ENCODE peak calls at places on chromosomes 2 and 18, in seven cellular contexts. O, N, T, Q, D, K and V are unnamed samples.

GRCh38 chr2:188746727-188747126 is 227.4 kb upstream of the COL3A1 start:
- DNase-seq in T (no peak), D (no peak), O (no peak), K (no peak), Q (no peak), N (no peak), V (no peak)

GRCh38 chr18:5173646-5174045 is 23.4 kb downstream of the AKAIN1 start:
- DNase-seq in D (no peak), K (no peak), N (no peak), O (no peak), T (no peak), Q (no peak), V (no peak)

GRCh38 chr2:173298536-173299097 is 56.1 kb upstream of the CDCA7 start:
- DNase-seq in N (no peak), K (no peak), D (no peak), Q (no peak), O (no peak), T (no peak), V (no peak)

GRCh38 chr18:26458526-26459232 is 89.7 kb downstream of the KCTD1 start:
- DNase-seq in K (no peak), O (peak), D (no peak), T (peak), N (no peak), Q (no peak), V (peak)

GRCh38 chr18:80154293-80154692 is 45.2 kb downstream of the ADNP2 start:
- DNase-seq in Q (peak), T (peak), K (no peak), O (no peak), N (peak), D (no peak), V (no peak)

GRCh38 chr2:72036173-72036545 is 111.5 kb downstream of the CYP26B1 start:
- DNase-seq in O (no peak), D (no peak), K (peak), Q (no peak), N (no peak), T (no peak), V (no peak)

GRCh38 chr2:203914546-203915169 is 21.9 kb upstream of the ICOS start:
- DNase-seq in T (no peak), N (no peak), D (no peak), O (no peak), K (no peak), Q (no peak), V (no peak)

GRCh38 chr2:83142934-83143333 is 1316.1 kb downstream of the SUCLG1 start:
- DNase-seq in T (no peak), N (no peak), O (no peak), D (no peak), Q (no peak), K (no peak), V (no peak)

GRCh38 chr2:51795248-51795888 is 763.4 kb upstream of the NRXN1 start:
- DNase-seq in Q (peak), N (no peak), D (peak), K (peak), O (peak), T (no peak), V (no peak)

GRCh38 chr2:28052691-28053090 is 162.2 kb downstream of the BABAM2 start:
- DNase-seq in N (no peak), K (no peak), D (no peak), T (no peak), Q (no peak), O (no peak), V (no peak)

GRCh38 chr2:118123561-118124232 is 35.4 kb downstream of the INSIG2 start:
- DNase-seq in Q (peak), D (no peak), T (no peak), K (no peak), N (no peak), O (no peak), V (no peak)

GRCh38 chr18:57942090-57942489 is 101.9 kb upstream of the NEDD4L start:
- DNase-seq in D (no peak), Q (no peak), T (no peak), K (no peak), N (no peak), O (no peak), V (no peak)

GRCh38 chr2:232449964-232450363 is 6.0 kb upstream of the ALPI start:
- DNase-seq in N (no peak), O (no peak), K (peak), Q (no peak), D (no peak), T (no peak), V (no peak)

GRCh38 chr2:158095912-158096311 is 5.8 kb upstream of the UPP2 start:
- DNase-seq in T (no peak), N (no peak), K (no peak), O (no peak), D (no peak), Q (peak), V (no peak)

GRCh38 chr2:106065268-106065982 is 128.7 kb downstream of the UXS1 start:
- DNase-seq in D (peak), Q (no peak), O (no peak), N (no peak), T (no peak), K (peak), V (no peak)

GRCh38 chr18:37607281-37607680 is 41.7 kb upstream of the CELF4 start:
- DNase-seq in T (no peak), K (no peak), Q (no peak), O (no peak), N (no peak), D (peak), V (no peak)

GRCh38 chr18:56678836-56679565 is 27.8 kb downstream of the WDR7 start:
- DNase-seq in N (no peak), Q (peak), O (no peak), K (no peak), D (no peak), T (no peak), V (no peak)

GRCh38 chr2:98123286-98123685 is 36.3 kb downstream of the VWA3B start:
- DNase-seq in T (no peak), K (no peak), Q (no peak), D (no peak), N (no peak), O (no peak), V (no peak)

GRCh38 chr2:101704046-101704466 is 6.5 kb downstream of the MAP4K4 start:
- DNase-seq in N (no peak), Q (no peak), D (no peak), T (no peak), K (no peak), O (no peak), V (no peak)

GRCh38 chr2:19476347-19476746 is 117.9 kb upstream of the OSR1 start:
- DNase-seq in D (no peak), O (no peak), T (no peak), N (no peak), Q (no peak), K (no peak), V (no peak)

GRCh38 chr2:122514451-122514996 is 759.1 kb downstream of the TSN start:
- DNase-seq in K (no peak), N (no peak), O (no peak), T (no peak), Q (no peak), D (no peak), V (no peak)

GRCh38 chr2:71711470-71711857 is 258.1 kb downstream of the DYSF start:
- DNase-seq in Q (no peak), O (no peak), K (no peak), D (no peak), T (no peak), N (no peak), V (no peak)

GRCh38 chr2:69993048-69993565 is 31.7 kb upstream of the ASPRV1 start:
- DNase-seq in D (no peak), K (no peak), N (no peak), O (no peak), T (no peak), Q (no peak), V (no peak)

GRCh38 chr18:39647627-39648502 is 2082.3 kb upstream of the CELF4 start:
- DNase-seq in O (no peak), N (no peak), T (no peak), K (no peak), D (no peak), Q (no peak), V (no peak)

GRCh38 chr2:216081-216480 is 47.8 kb downstream of the SH3YL1 start:
- DNase-seq in K (no peak), O (no peak), Q (no peak), D (no peak), T (no peak), N (no peak), V (no peak)

GRCh38 chr2:30708491-30709290 is 98.6 kb downstream of the CAPN13 start:
- DNase-seq in Q (no peak), N (peak), T (no peak), K (no peak), D (peak), O (no peak), V (no peak)

GRCh38 chr2:85340034-85340892 is 12.5 kb upstream of the TGOLN2 start:
- DNase-seq in K (no peak), N (no peak), D (no peak), O (no peak), T (no peak), Q (no peak), V (no peak)

GRCh38 chr2:70141754-70142589 is 48.8 kb downstream of the C2orf42 start:
- DNase-seq in D (peak), N (peak), K (peak), Q (peak), O (no peak), T (no peak), V (no peak)

GRCh38 chr2:24007693-24008092 is 2.2 kb upstream of the MFSD2B start:
- DNase-seq in D (no peak), N (no peak), T (no peak), O (no peak), K (no peak), Q (peak), V (no peak)

GRCh38 chr2:84958135-84959044 is 12.6 kb upstream of the KCMF1 start:
- DNase-seq in K (no peak), T (no peak), N (no peak), O (no peak), Q (peak), D (peak), V (no peak)

GRCh38 chr2:175575346-175576258 is 394.1 kb upstream of the ATP5MC3 start:
- DNase-seq in K (no peak), O (peak), D (no peak), T (peak), Q (no peak), N (no peak), V (no peak)

GRCh38 chr2:23487735-23488492 is 102.9 kb downstream of the KLHL29 start:
- DNase-seq in O (no peak), T (no peak), K (no peak), D (no peak), Q (no peak), N (no peak), V (no peak)

GRCh38 chr2:160719116-160719515 is 225.5 kb upstream of the RBMS1 start:
- DNase-seq in O (no peak), T (no peak), Q (no peak), D (no peak), N (no peak), K (no peak), V (no peak)

GRCh38 chr18:49609416-49610284 is 47.8 kb downstream of the LIPG start:
- DNase-seq in D (no peak), N (no peak), T (no peak), K (no peak), O (no peak), Q (no peak), V (no peak)

GRCh38 chr2:170966648-170967396 is 37.8 kb downstream of the GORASP2 start:
- DNase-seq in T (no peak), D (no peak), Q (peak), O (no peak), K (peak), N (peak), V (no peak)

GRCh38 chr2:9656270-9656766 is 25.5 kb upstream of the YWHAQ start:
- DNase-seq in O (peak), T (peak), Q (peak), N (no peak), K (no peak), D (no peak), V (peak)

GRCh38 chr2:223692227-223692947 is 90.2 kb upstream of the SCG2 start:
- DNase-seq in N (no peak), Q (peak), T (no peak), O (no peak), K (peak), D (no peak), V (no peak)

GRCh38 chr2:134671498-134671897 is 47.3 kb downstream of the TMEM163 start:
- DNase-seq in T (no peak), O (no peak), Q (no peak), D (no peak), K (no peak), N (peak), V (no peak)

GRCh38 chr2:219616550-219616949 is 10.9 kb upstream of the SLC4A3 start:
- DNase-seq in K (no peak), T (no peak), O (no peak), N (no peak), Q (no peak), D (no peak), V (no peak)

GRCh38 chr2:137865954-137866540 is 98.2 kb upstream of the HNMT start:
- DNase-seq in K (peak), Q (peak), O (no peak), D (peak), N (peak), T (no peak), V (no peak)
- TF ChIP-seq TAF1 in K (no peak), Q (no peak), O (no peak), D (no peak), N (no peak), T (no peak), V (no peak)

DNA sequence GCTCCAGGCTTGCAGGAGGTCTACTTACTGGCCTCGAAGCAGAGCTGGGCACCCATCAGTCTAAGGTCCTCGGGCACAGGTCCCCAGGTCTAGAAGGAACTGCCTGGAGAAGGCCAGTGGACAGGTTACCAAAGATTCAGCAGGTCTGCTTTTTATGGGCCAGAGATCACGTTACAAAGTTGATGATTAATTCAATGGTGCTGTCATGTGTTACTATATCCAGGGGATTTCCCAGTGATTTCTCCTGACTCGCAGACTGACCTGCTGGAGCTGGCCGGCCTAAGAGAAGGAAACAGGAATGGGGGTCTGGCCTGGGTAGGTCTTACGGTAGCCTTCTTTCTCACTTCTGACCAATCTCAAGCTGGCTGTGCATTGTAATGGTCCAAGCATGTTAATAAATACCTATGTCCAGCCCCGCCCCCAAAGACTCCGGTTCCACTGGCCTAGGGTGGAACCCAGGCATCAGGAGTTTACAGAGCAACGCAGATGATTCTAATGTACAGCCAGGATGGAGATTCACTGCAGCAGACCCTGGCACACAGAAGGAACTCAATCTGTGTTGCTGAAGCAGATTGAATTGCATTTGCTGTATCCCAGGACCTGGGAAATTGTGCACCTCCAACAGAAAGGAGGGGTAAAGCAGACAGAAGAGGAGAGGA is at the start of gene NEURL3:
- DNase-seq in K (peak), N (no peak), D (peak), Q (peak), T (no peak), O (no peak), V (no peak)
- TF ChIP-seq POLR2AphosphoS5 in K (no peak), N (no peak), D (no peak), Q (no peak), T (no peak), O (no peak), V (no peak)

GRCh38 chr2:195656859-195657633 is at the start of gene SLC39A10:
- DNase-seq in T (peak), Q (peak), O (peak), N (peak), D (peak), K (peak), V (peak)

GRCh38 chr2:195656131-195656858 is 731 bp upstream of the SLC39A10 start:
- DNase-seq in O (no peak), Q (no peak), T (no peak), D (no peak), K (peak), N (no peak), V (no peak)

GRCh38 chr2:195651041-195651440 is 6.0 kb upstream of the SLC39A10 start:
- DNase-seq in O (no peak), N (no peak), K (no peak), T (no peak), Q (no peak), D (no peak), V (no peak)

GRCh38 chr2:195649629-195650190 is 7.3 kb upstream of the SLC39A10 start:
- DNase-seq in O (no peak), D (no peak), N (no peak), T (no peak), Q (no peak), K (no peak), V (no peak)

GRCh38 chr2:195652916-195653315 is 4.1 kb upstream of the SLC39A10 start:
- DNase-seq in O (no peak), N (no peak), T (no peak), Q (no peak), D (no peak), K (no peak), V (no peak)
- TF ChIP-seq TAF1 in O (no peak), N (no peak), T (no peak), Q (no peak), D (no peak), K (no peak), V (no peak)

GRCh38 chr2:33475381-33476099 is 909 bp upstream of the RASGRP3 start:
- DNase-seq in K (peak), Q (peak), N (peak), D (peak), O (no peak), T (no peak), V (peak)
- TF ChIP-seq POLR2AphosphoS5 in K (no peak), Q (no peak), N (no peak), D (no peak), O (peak), T (no peak), V (peak)

GRCh38 chr18:77632738-77633137 is 383.1 kb downstream of the GALR1 start:
- DNase-seq in O (no peak), K (no peak), T (no peak), N (no peak), D (no peak), Q (no peak), V (no peak)
- TF ChIP-seq TAF1 in O (no peak), K (no peak), T (no peak), N (no peak), D (no peak), Q (no peak), V (no peak)